ENCODE peak calls at places on chromosome 2, in four cellular contexts. M, W, B and G are unnamed samples.

GRCh38 chr2:143398701-143399260 is 269.6 kb downstream of the ARHGAP15 start:
- DNase-seq in M (no peak), W (no peak), B (no peak), G (no peak)

GRCh38 chr2:66869076-66869475 is 434.2 kb downstream of the MEIS1 start:
- DNase-seq in W (peak), B (peak), M (no peak), G (peak)

GRCh38 chr2:144015655-144016245 is 504.2 kb downstream of the ZEB2 start:
- DNase-seq in B (peak), W (peak), M (no peak), G (no peak)

GRCh38 chr2:207459990-207460757 is 69.6 kb upstream of the CREB1 start:
- DNase-seq in W (no peak), M (no peak), B (no peak), G (no peak)

GRCh38 chr2:10584843-10585475 is 104.8 kb downstream of the NOL10 start:
- DNase-seq in B (peak), M (no peak), W (peak), G (no peak)

GRCh38 chr2:242038166-242038927 is 168.8 kb downstream of the RTP5 start:
- DNase-seq in W (no peak), M (no peak), B (no peak), G (no peak)

GRCh38 chr2:216878072-216878471 is 18.2 kb upstream of the TNP1 start:
- DNase-seq in W (no peak), B (no peak), M (no peak), G (no peak)

GRCh38 chr2:224640694-224641093 is 55.5 kb upstream of the CUL3 start:
- DNase-seq in B (no peak), W (no peak), M (no peak), G (no peak)

GRCh38 chr2:31227711-31228125 is 6.2 kb upstream of the EHD3 start:
- DNase-seq in W (no peak), M (no peak), B (no peak), G (no peak)

GRCh38 chr2:9377461-9378097 is 45.7 kb downstream of the ITGB1BP1 start:
- DNase-seq in B (no peak), W (no peak), M (no peak), G (no peak)

GRCh38 chr2:216216951-216217903 is 108.1 kb downstream of the XRCC5 start:
- DNase-seq in B (peak), W (peak), M (no peak), G (no peak)

GRCh38 chr2:242036653-242036950 is 167.1 kb downstream of the RTP5 start:
- DNase-seq in M (no peak), W (no peak), B (no peak), G (no peak)

GRCh38 chr2:56801214-56801613 is 617.4 kb downstream of the CCDC85A start:
- DNase-seq in M (no peak), B (no peak), W (no peak), G (no peak)

GRCh38 chr2:67986258-67986657 is 76.5 kb downstream of the C1D start:
- DNase-seq in W (no peak), M (no peak), B (no peak), G (no peak)

GRCh38 chr2:210654091-210654490 is 97.7 kb downstream of the CPS1 start:
- DNase-seq in W (peak), B (no peak), M (no peak), G (no peak)

GRCh38 chr2:227761734-227762476 is 16.2 kb downstream of the SCYGR8 start:
- DNase-seq in W (no peak), B (no peak), M (no peak), G (no peak)

GRCh38 chr2:5695641-5696350 is 3.6 kb downstream of the SOX11 start:
- DNase-seq in M (peak), B (peak), W (no peak), G (peak)

GRCh38 chr2:17793803-17794349 is 22.4 kb upstream of the MSGN1 start:
- DNase-seq in B (no peak), M (no peak), W (no peak), G (no peak)

GRCh38 chr2:55063713-55064323 is 13.6 kb upstream of the RTN4 start:
- DNase-seq in B (no peak), M (no peak), W (no peak), G (peak)

GRCh38 chr2:26068602-26069298 is 34.9 kb downstream of the RAB10 start:
- DNase-seq in B (peak), W (peak), M (no peak), G (peak)

GRCh38 chr2:181566643-181567042 is 90.3 kb downstream of the CERKL start:
- DNase-seq in B (no peak), M (no peak), W (no peak), G (no peak)

GRCh38 chr2:98903064-98903355 is 33.0 kb downstream of the CRACDL start:
- DNase-seq in W (no peak), B (no peak), M (no peak), G (no peak)

GRCh38 chr2:71331581-71332412 is at the start of gene ZNF638:
- DNase-seq in B (peak), M (peak), W (peak), G (peak)

GRCh38 chr2:219702796-219703545 is 75.5 kb downstream of the SLC4A3 start:
- DNase-seq in W (peak), B (peak), M (no peak), G (no peak)

GRCh38 chr2:156565066-156565710 is 129.0 kb downstream of the GPD2 start:
- DNase-seq in W (peak), B (peak), M (no peak), G (no peak)

GRCh38 chr2:200993097-200993496 is 29.6 kb upstream of the ORC2 start:
- DNase-seq in W (peak), B (peak), M (no peak), G (no peak)

GRCh38 chr2:196153480-196153879 is 17.9 kb downstream of the STK17B start:
- DNase-seq in W (no peak), B (no peak), M (no peak), G (no peak)

GRCh38 chr2:102367331-102367971 is 11.9 kb downstream of the IL18R1 start:
- DNase-seq in W (no peak), M (no peak), B (no peak), G (no peak)

GRCh38 chr2:32715981-32716380 is 88.1 kb downstream of the TTC27 start:
- DNase-seq in W (no peak), B (no peak), M (no peak), G (no peak)

GRCh38 chr2:203340791-203341487 is 12.7 kb downstream of the ABI2 start:
- DNase-seq in W (peak), M (no peak), B (peak), G (no peak)

GRCh38 chr2:207662203-207662602 is 37.0 kb upstream of the METTL21A start:
- DNase-seq in B (no peak), W (no peak), M (no peak), G (no peak)

GRCh38 chr2:134836986-134837385 is 1.4 kb upstream of the ACMSD start:
- DNase-seq in M (no peak), W (peak), B (peak), G (no peak)

GRCh38 chr2:240420206-240420899 is 15.1 kb upstream of the GPC1 start:
- DNase-seq in W (no peak), B (no peak), M (no peak), G (no peak)